ENCODE peak calls at places on chromosomes 2 and 18, in nine cellular contexts. T is spleen, U is posterior cingulate gyrus, W is tibial artery, J is cardiac muscle cell, B is non-pigmented ciliary epithelial cell, K is head of caudate nucleus, E is substantia nigra, V is RWPE1. C is an unnamed sample.

GRCh38 chr18:36309436-36310391 is 12.2 kb downstream of the FHOD3 start:
- DNase-seq in T (no peak), U (no peak), W (no peak), J (peak), B (peak), K (no peak), E (no peak), V (peak), C (no peak)

GRCh38 chr2:138762515-138762914 is 17.7 kb downstream of the NXPH2 start:
- DNase-seq in T (no peak), U (no peak), W (no peak), J (no peak), B (no peak), K (no peak), E (no peak), V (no peak), C (no peak)

GRCh38 chr2:120237491-120237902 is 14.3 kb upstream of the TMEM185B start:
- DNase-seq in T (peak), U (no peak), W (no peak), J (no peak), B (no peak), K (no peak), E (no peak), V (peak), C (peak)

GRCh38 chr2:86825728-86826386 is 35.1 kb upstream of the CD8A start:
- DNase-seq in T (no peak), U (no peak), W (no peak), J (no peak), B (no peak), K (no peak), E (no peak), V (no peak), C (no peak)

GRCh38 chr2:120849278-120849677 is 113.6 kb downstream of the GLI2 start:
- DNase-seq in T (no peak), U (no peak), W (no peak), J (no peak), B (no peak), K (no peak), E (no peak), V (no peak), C (no peak)

GRCh38 chr2:226336283-226336682 is 463.3 kb downstream of the IRS1 start:
- DNase-seq in T (no peak), U (no peak), W (no peak), J (no peak), B (no peak), K (no peak), E (no peak), V (no peak), C (no peak)

GRCh38 chr2:149020432-149020851 is 18.1 kb upstream of the LYPD6B start:
- DNase-seq in T (no peak), U (no peak), W (no peak), J (no peak), B (no peak), K (no peak), E (no peak), V (no peak), C (no peak)

GRCh38 chr2:130894326-130894942 is 57.7 kb downstream of the ARHGEF4 start:
- DNase-seq in T (no peak), U (no peak), W (no peak), J (no peak), B (no peak), K (no peak), E (no peak), V (peak), C (no peak)

GRCh38 chr18:8176554-8176953 is 432.7 kb upstream of the RAB12 start:
- DNase-seq in T (no peak), U (no peak), W (no peak), J (peak), B (no peak), K (no peak), E (no peak), V (no peak), C (no peak)

GRCh38 chr2:27442282-27442980 is at the start of gene KRTCAP3:
- DNase-seq in T (peak), U (no peak), W (no peak), J (peak), B (no peak), K (no peak), E (no peak), V (peak), C (no peak)

GRCh38 chr18:11308499-11308898 is 159.1 kb upstream of the PIEZO2 start:
- DNase-seq in T (no peak), U (no peak), W (no peak), J (no peak), B (no peak), K (no peak), E (no peak), V (no peak), C (no peak)

C was measured in suprapubic skin.